ENCODE peak calls at places on chromosome 5, in eight cellular contexts. N is A549, D is Calu3, J is PC-9, H is astrocyte of the spinal cord, Z is colonic mucosa, V is GM20000, U is HCT116. B is an unnamed sample.

GRCh38 chr5:32102254-32102653 is 71.9 kb downstream of the GOLPH3 start:
- DNase-seq in N (no peak), D (no peak), J (no peak), H (no peak), Z (no peak), V (no peak), U (no peak), B (no peak)

GRCh38 chr5:124859027-124859426 is 112.6 kb upstream of the ZNF608 start:
- DNase-seq in N (no peak), D (no peak), J (no peak), H (no peak), Z (no peak), V (no peak), U (no peak), B (peak; percentile 51)

GRCh38 chr5:149677721-149678120 is 52.4 kb upstream of the PPARGC1B start:
- DNase-seq in N (no peak), D (no peak), J (no peak), H (no peak), Z (no peak), V (no peak), U (no peak), B (no peak)

GRCh38 chr5:175658299-175659145 is 651 bp downstream of the HRH2 start:
- DNase-seq in N (no peak), D (no peak), J (no peak), H (no peak), Z (no peak), V (no peak), U (no peak), B (no peak)

GRCh38 chr5:142720561-142721275 is 34.8 kb upstream of the FGF1 start:
- DNase-seq in N (peak; percentile 59), D (peak; percentile 34), J (peak; percentile 57), H (no peak), Z (peak; percentile 61), V (no peak), U (no peak), B (peak; percentile 55)

GRCh38 chr5:108911055-108911454 is 163.4 kb downstream of the FER start:
- DNase-seq in N (no peak), D (no peak), J (no peak), H (no peak), Z (no peak), V (no peak), U (no peak), B (no peak)

GRCh38 chr5:172658869-172659513 is 17.9 kb downstream of the NEURL1B start:
- DNase-seq in N (no peak), D (no peak), J (peak; percentile 15), H (no peak), Z (peak; percentile 83), V (no peak), U (no peak), B (no peak)

GRCh38 chr5:130109152-130109551 is 204.9 kb downstream of the CHSY3 start:
- DNase-seq in N (peak; percentile 50), D (peak; percentile 6), J (no peak), H (peak; percentile 57), Z (no peak), V (peak; percentile 13), U (peak; percentile 34), B (no peak)

GRCh38 chr5:104347119-104347708 is 784.6 kb upstream of the NUDT12 start:
- DNase-seq in N (peak; percentile 39), D (no peak), J (no peak), H (peak; percentile 48), Z (no peak), V (no peak), U (peak; percentile 6), B (peak; percentile 28)

GRCh38 chr5:73435640-73436534 is 12.7 kb downstream of the FOXD1 start:
- DNase-seq in N (no peak), D (no peak), J (no peak), H (peak; percentile 35), Z (no peak), V (no peak), U (no peak), B (no peak)

GRCh38 chr5:132962429-132962928 is 955 bp downstream of the AFF4 start:
- DNase-seq in N (peak; percentile 60), D (peak; percentile 38), J (peak; percentile 30), H (peak; percentile 85), Z (peak; percentile 41), V (peak; percentile 52), U (peak; percentile 32), B (peak; percentile 39)

GRCh38 chr5:77851229-77852067 is 75.3 kb upstream of the TBCA start:
- DNase-seq in N (no peak), D (peak; percentile 26), J (peak; percentile 11), H (no peak), Z (no peak), V (peak; percentile 75), U (no peak), B (peak; percentile 41)

GRCh38 chr5:138659121-138659520 is 83.9 kb upstream of the HSPA9 start:
- DNase-seq in N (no peak), D (no peak), J (no peak), H (no peak), Z (no peak), V (no peak), U (no peak), B (no peak)

GRCh38 chr5:171023508-171023907 is 161.7 kb downstream of the RANBP17 start:
- DNase-seq in N (peak; percentile 10), D (no peak), J (no peak), H (no peak), Z (no peak), V (no peak), U (no peak), B (no peak)

GRCh38 chr5:96687812-96688453 is 25.8 kb downstream of the CAST start:
- DNase-seq in N (peak; percentile 72), D (no peak), J (no peak), H (peak; percentile 73), Z (no peak), V (peak; percentile 52), U (peak; percentile 39), B (no peak)

GRCh38 chr5:126716861-126717260 is 60.1 kb upstream of the LMNB1 start:
- DNase-seq in N (no peak), D (no peak), J (no peak), H (no peak), Z (no peak), V (no peak), U (no peak), B (no peak)

GRCh38 chr5:144131256-144131655 is 39.2 kb downstream of the YIPF5 start:
- DNase-seq in N (no peak), D (no peak), J (no peak), H (no peak), Z (no peak), V (no peak), U (no peak), B (no peak)

GRCh38 chr5:32462618-32463017 is 18.1 kb upstream of the ZFR start:
- DNase-seq in N (peak; percentile 16), D (no peak), J (no peak), H (peak; percentile 30), Z (no peak), V (no peak), U (no peak), B (no peak)

GRCh38 chr5:136518174-136518573 is 152.8 kb upstream of the TRPC7 start:
- DNase-seq in N (no peak), D (no peak), J (no peak), H (no peak), Z (no peak), V (no peak), U (no peak), B (no peak)

GRCh38 chr5:72209515-72210115 is 102.3 kb downstream of the MAP1B start:
- DNase-seq in N (no peak), D (no peak), J (no peak), H (peak; percentile 62), Z (no peak), V (no peak), U (no peak), B (peak; percentile 66)

GRCh38 chr5:80655231-80655784 is 525 bp upstream of the DHFR start:
- DNase-seq in N (peak; percentile 25), D (no peak), J (no peak), H (no peak), Z (no peak), V (no peak), U (no peak), B (no peak)

GRCh38 chr5:80654054-80654390 is 430 bp upstream of the MSH3 start:
- DNase-seq in N (peak; percentile 6), D (peak; percentile 36), J (no peak), H (no peak), Z (peak; percentile 71), V (peak; percentile 20), U (no peak), B (no peak)

GRCh38 chr5:80653497-80653896 is 955 bp upstream of the MSH3 start:
- DNase-seq in N (no peak), D (peak; percentile 3), J (no peak), H (no peak), Z (peak; percentile 29), V (no peak), U (no peak), B (no peak)

GRCh38 chr5:80656425-80656824 is 1.6 kb upstream of the DHFR start:
- DNase-seq in N (peak; percentile 26), D (no peak), J (no peak), H (no peak), Z (no peak), V (no peak), U (no peak), B (no peak)

GRCh38 chr5:80654391-80655230 is at the start of the genes DHFR and MSH3:
- DNase-seq in N (peak; percentile 94), D (peak; percentile 94), J (peak; percentile 80), H (peak; percentile 90), Z (peak; percentile 90), V (peak; percentile 95), U (peak; percentile 85), B (peak; percentile 94)
- TF ChIP-seq CTCF in N (peak; percentile 31), D (no peak), J (no peak), H (no peak), Z (no peak), V (no peak), U (peak; percentile 43), B (peak; percentile 28)

DNA sequence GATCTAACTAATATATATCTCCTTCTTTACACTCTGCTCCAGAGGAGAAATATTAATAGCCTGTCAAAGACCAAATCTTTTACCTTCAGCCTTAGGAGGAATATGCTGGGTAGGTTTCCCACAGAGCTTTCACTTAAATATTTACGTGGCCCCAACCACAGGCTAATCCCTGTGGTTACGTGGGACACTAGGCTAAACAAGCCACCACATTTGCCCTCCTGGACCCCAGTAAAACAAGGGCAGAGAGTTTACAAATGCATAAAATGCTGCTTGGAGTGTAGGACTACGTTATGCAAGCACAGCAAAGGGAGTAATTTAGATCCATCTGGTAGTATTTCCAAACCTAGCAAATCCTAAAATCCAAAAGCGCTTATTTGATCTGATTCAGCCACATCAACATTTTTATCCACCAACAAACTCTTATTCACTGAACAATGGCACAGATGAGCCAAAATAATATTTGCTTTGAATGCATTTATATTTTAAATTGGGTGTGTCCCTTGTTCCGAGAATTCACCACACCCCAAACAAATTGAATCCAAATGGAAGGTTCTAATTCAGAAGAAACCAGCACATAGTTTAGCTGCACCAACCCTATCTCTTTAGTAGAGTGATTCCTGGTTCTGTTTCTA is 179.1 kb downstream of the TSSK1B start:
- DNase-seq in N (no peak), D (no peak), J (no peak), H (no peak), Z (no peak), V (no peak), U (no peak), B (no peak)
- TF ChIP-seq CTCF in N (no peak), D (no peak), J (no peak), H (no peak), Z (no peak), V (no peak), U (no peak), B (no peak)

GRCh38 chr5:135505973-135506372 is 29.8 kb downstream of the NEUROG1 start:
- DNase-seq in N (no peak), D (no peak), J (no peak), H (peak; percentile 21), Z (no peak), V (no peak), U (no peak), B (no peak)
- TF ChIP-seq CTCF in N (no peak), D (no peak), J (no peak), H (no peak), Z (no peak), V (no peak), U (no peak), B (no peak)

GRCh38 chr5:92222449-92222848 is 839.3 kb upstream of the ARRDC3 start:
- DNase-seq in N (peak; percentile 5), D (peak; percentile 11), J (no peak), H (peak; percentile 6), Z (no peak), V (no peak), U (peak; percentile 12), B (no peak)
- TF ChIP-seq CTCF in N (no peak), D (no peak), J (peak; percentile 49), H (peak; percentile 37), Z (no peak), V (no peak), U (peak; percentile 52), B (peak; percentile 48)